ENCODE peak calls at places on chromosomes 2 and 18, in seven cellular contexts. N is sigmoid colon; P is GM10248; H is pancreas; K is Calu3; W is AG04450; L is activated CD8-positive, alpha-beta T cell treated with anti-CD3 and anti-CD28 coated beads for 36 hours. Q is an unnamed sample.

GRCh38 chr2:108492364-108492763 is 41.9 kb upstream of the LIMS1 start:
- DNase-seq in N (no peak), H (no peak), L (no peak), P (no peak), W (peak; percentile 70), K (no peak), Q (no peak)

GRCh38 chr18:13377496-13377895 is 158.9 kb downstream of the LDLRAD4 start:
- DNase-seq in L (peak; percentile 61), N (peak; percentile 61), W (no peak), P (no peak), H (no peak), K (no peak), Q (no peak)

GRCh38 chr2:138078153-138078552 is 113.9 kb downstream of the HNMT start:
- DNase-seq in P (no peak), L (no peak), K (no peak), W (no peak), H (no peak), N (no peak), Q (no peak)

GRCh38 chr2:196967126-196967525 is 40.6 kb upstream of the PGAP1 start:
- DNase-seq in H (no peak), L (no peak), N (no peak), P (no peak), W (no peak), K (no peak), Q (no peak)

GRCh38 chr18:34718610-34719009 is 8.5 kb downstream of the DTNA start:
- DNase-seq in L (no peak), W (no peak), P (no peak), H (no peak), N (no peak), K (no peak), Q (no peak)

GRCh38 chr2:219576505-219577388 is 4.6 kb downstream of the INHA start:
- DNase-seq in P (no peak), W (no peak), K (peak; percentile 83), H (no peak), N (no peak), L (no peak), Q (no peak)

GRCh38 chr2:37232131-37232933 is 874 bp downstream of the NDUFAF7 start:
- DNase-seq in K (peak; percentile 9), P (peak; percentile 37), L (no peak), H (no peak), W (no peak), N (peak; percentile 68), Q (peak; percentile 27)

GRCh38 chr2:173669271-173669853 is 295.8 kb downstream of the SP3 start:
- DNase-seq in W (no peak), L (no peak), P (no peak), H (no peak), N (no peak), K (no peak), Q (no peak)

GRCh38 chr2:160353166-160353565 is 140.4 kb downstream of the RBMS1 start:
- DNase-seq in K (peak; percentile 24), N (no peak), L (peak; percentile 52), W (no peak), P (no peak), H (no peak), Q (no peak)

GRCh38 chr2:237473474-237474453 is 13.3 kb upstream of the MLPH start:
- DNase-seq in H (no peak), K (no peak), W (no peak), N (peak; percentile 68), P (no peak), L (no peak), Q (no peak)

GRCh38 chr2:179686718-179687342 is 174.6 kb downstream of the ZNF385B start:
- DNase-seq in P (no peak), K (no peak), H (no peak), L (no peak), N (no peak), W (no peak), Q (no peak)

GRCh38 chr2:121479882-121480522 is 50.7 kb upstream of the RNU4ATAC start:
- DNase-seq in P (no peak), N (no peak), L (no peak), W (no peak), H (no peak), K (peak; percentile 59), Q (no peak)

GRCh38 chr2:95022309-95023221 is 2.9 kb upstream of the MAL start:
- DNase-seq in P (peak; percentile 85), K (peak; percentile 83), W (peak; percentile 21), N (no peak), L (peak; percentile 94), H (no peak), Q (peak; percentile 89)

GRCh38 chr2:174752403-174753037 is 11.8 kb downstream of the CHRNA1 start:
- DNase-seq in K (no peak), P (peak; percentile 54), W (no peak), N (no peak), L (peak; percentile 52), H (no peak), Q (peak; percentile 50)

GRCh38 chr2:20148411-20148810 is 76.5 kb downstream of the SDC1 start:
- DNase-seq in P (no peak), L (no peak), W (no peak), H (no peak), K (no peak), N (no peak), Q (no peak)

GRCh38 chr2:38797276-38797675 is 19.3 kb downstream of the GEMIN6 start:
- DNase-seq in L (no peak), P (no peak), N (no peak), H (no peak), K (no peak), W (no peak), Q (no peak)

GRCh38 chr2:30950339-30950738 is 143.1 kb upstream of the CAPN13 start:
- DNase-seq in K (no peak), N (no peak), W (no peak), L (no peak), H (no peak), P (no peak), Q (no peak)

GRCh38 chr2:43605851-43606250 is 10.0 kb upstream of the THADA start:
- DNase-seq in W (no peak), P (no peak), H (no peak), N (no peak), K (no peak), L (no peak), Q (no peak)

GRCh38 chr2:43610361-43610760 is 14.5 kb upstream of the THADA start:
- DNase-seq in L (no peak), N (no peak), P (no peak), K (no peak), W (no peak), H (no peak), Q (no peak)

GRCh38 chr2:43609304-43609883 is 13.6 kb upstream of the THADA start:
- DNase-seq in K (peak; percentile 56), H (no peak), L (peak; percentile 46), N (no peak), P (peak; percentile 44), W (no peak), Q (peak; percentile 36)

GRCh38 chr2:43604674-43605073 is 8.8 kb upstream of the THADA start:
- DNase-seq in K (no peak), H (no peak), L (no peak), N (no peak), P (no peak), W (no peak), Q (no peak)

DNA sequence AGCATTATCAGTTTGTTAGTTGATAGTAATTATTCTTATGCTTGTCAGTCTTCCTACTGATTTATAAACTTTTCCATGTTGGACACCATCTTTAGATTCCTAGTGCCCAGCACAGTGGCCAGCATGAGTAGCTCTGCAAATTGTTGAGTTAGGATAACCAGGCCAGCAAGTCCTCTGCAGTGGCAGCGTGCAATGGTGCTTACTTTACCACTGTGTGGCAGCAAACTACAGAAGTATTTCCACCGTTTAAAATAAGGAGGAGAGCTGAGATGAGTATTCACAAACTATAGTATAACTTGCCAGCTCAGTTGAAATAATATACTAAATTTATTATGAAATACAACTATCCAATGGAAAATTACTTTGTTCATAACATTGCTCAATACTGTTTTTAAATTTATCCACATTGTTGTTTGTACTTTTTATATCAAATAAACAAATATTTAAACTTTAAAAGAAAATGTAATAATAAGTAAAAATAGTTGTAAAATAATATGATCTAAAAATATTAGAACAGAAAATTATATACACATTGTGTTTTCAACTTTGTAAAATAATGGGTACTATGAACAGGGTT is 9.3 kb upstream of the THADA start:
- DNase-seq in L (peak; percentile 54), H (no peak), W (no peak), K (peak; percentile 47), N (no peak), P (peak; percentile 22), Q (peak; percentile 24)
- TF ChIP-seq CTCF in L (peak; percentile 42), H (no peak), W (peak; percentile 74), K (peak; percentile 34), N (no peak), P (peak; percentile 62), Q (peak; percentile 54)

DNA sequence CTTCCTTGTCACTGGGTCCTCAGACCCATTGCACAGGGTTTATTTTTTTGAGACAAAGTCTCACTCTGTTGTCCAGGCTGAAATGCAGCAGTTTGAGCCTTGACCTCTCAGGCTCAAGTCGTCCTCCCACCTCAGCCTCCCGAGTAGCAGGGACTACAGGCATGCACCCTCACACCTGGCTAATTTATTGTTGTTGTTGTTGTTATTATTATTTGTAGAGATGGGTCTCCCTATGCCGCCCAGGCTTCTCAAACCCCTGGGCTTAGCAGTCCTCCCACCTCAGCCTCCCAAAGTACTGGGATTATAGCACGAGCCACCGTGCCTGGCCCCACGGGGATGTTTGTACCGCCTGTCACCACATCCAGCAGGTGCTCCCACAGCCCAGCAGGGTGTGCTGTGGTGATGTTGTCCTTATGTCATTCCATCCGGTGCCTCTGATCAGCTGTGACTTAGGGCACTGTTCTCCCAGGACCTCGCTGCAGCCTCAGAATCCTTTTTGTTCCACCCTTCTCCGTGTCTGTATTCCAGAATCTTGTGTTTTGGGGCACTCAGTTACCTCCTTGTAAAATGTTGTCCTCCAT is 182.3 kb downstream of the INO80D start:
- DNase-seq in W (no peak), H (no peak), K (peak; percentile 56), L (peak; percentile 21), N (no peak), P (peak; percentile 30), Q (peak; percentile 28)
- TF ChIP-seq CTCF in W (peak; percentile 10), H (peak; percentile 40), K (peak; percentile 62), L (no peak), N (peak; percentile 50), P (no peak), Q (peak; percentile 49)

GRCh38 chr2:10142640-10142965 is 20.1 kb downstream of the RRM2 start:
- DNase-seq in L (no peak), H (no peak), P (no peak), N (no peak), W (no peak), K (no peak), Q (no peak)
- TF ChIP-seq CTCF in L (no peak), H (no peak), P (no peak), N (no peak), W (no peak), K (peak; percentile 10), Q (no peak)

DNA sequence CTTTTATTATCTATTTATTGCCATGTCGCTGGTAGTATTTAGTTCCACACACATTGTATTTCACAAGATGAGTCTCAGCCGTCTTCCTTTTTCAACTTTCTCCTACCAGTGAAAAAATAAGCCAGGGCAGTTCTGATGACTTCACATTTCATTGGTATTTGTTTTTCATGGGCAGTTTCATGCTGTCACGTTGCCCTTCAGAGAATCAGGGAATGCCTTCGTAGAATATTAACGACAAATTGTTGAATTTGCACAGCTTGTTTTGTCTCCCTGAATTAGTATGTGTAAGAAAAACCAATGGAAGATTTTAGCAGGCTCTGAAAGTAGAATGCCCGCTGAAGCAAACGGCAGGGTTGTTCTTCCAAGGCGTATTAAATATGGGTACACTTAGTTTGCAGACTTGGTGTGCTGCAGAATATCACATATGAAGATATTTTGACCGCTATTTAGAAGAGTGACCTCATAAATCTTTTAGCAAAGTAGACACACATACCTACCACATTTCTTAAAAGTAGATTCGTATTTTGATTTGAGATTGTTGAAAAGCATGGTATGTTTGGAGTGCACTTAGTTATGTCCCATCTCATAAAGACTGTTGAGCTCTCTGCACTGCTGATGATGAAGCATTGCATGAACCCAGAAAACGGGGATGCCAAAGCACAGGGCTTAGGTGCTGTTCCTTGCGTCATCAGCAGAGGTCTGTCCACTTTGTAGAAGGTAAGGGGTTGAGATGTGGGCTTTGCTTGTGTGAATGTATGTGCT is 2.9 kb downstream of the NEDD4L start:
- DNase-seq in H (no peak), W (no peak), L (no peak), N (no peak), K (no peak), P (no peak), Q (no peak)
- TF ChIP-seq CTCF in H (no peak), W (no peak), L (no peak), N (no peak), K (no peak), P (no peak), Q (no peak)

Q was measured in GM13977.